ENCODE peak calls at places on chromosomes 1 and 21, in ten cellular contexts. Y is fibroblast of lung, M is mammary epithelial cell, V is cardiac muscle cell, T is breast epithelium, Q is heart left ventricle, A is dorsolateral prefrontal cortex, B is left ventricle myocardium inferior, O is AG04450, Z is endothelial cell of umbilical vein. X is an unnamed sample.

GRCh38 chr1:89538361-89538760 is 13.7 kb downstream of the LRRC8B start:
- DNase-seq in B (no peak), Q (no peak), V (no peak), M (no peak), O (no peak), Y (no peak), T (no peak), Z (peak; percentile 65), A (no peak), X (no peak)

GRCh38 chr21:33127154-33127893 is 57.4 kb downstream of the OLIG1 start:
- DNase-seq in Z (peak; percentile 70), Y (peak; percentile 75), M (peak; percentile 44), Q (peak; percentile 53), T (peak; percentile 23), V (peak; percentile 81), O (peak; percentile 30), A (peak; percentile 66), B (peak; percentile 46), X (peak; percentile 47)

GRCh38 chr1:198443374-198444233 is 96.9 kb downstream of the ATP6V1G3 start:
- DNase-seq in M (peak; percentile 99), A (no peak), T (no peak), O (peak; percentile 83), Y (peak; percentile 93), V (no peak), B (no peak), Q (no peak), Z (peak; percentile 92), X (peak; percentile 91)

GRCh38 chr1:117646956-117647355 is 41.1 kb downstream of the TENT5C start:
- DNase-seq in T (no peak), Z (no peak), A (no peak), M (no peak), O (no peak), B (no peak), Y (no peak), Q (no peak), V (no peak), X (no peak)

GRCh38 chr1:31705080-31705866 is 1.5 kb upstream of the COL16A1 start:
- DNase-seq in Q (peak; percentile 56), Z (no peak), B (peak; percentile 54), A (peak; percentile 68), T (peak; percentile 32), M (peak; percentile 63), O (no peak), Y (peak; percentile 74), V (peak; percentile 51), X (peak; percentile 43)

GRCh38 chr1:96999191-96999590 is 277.6 kb downstream of the PTBP2 start:
- DNase-seq in Q (no peak), T (no peak), V (no peak), B (no peak), A (no peak), Y (no peak), O (no peak), M (no peak), Z (no peak), X (no peak)

GRCh38 chr1:201015551-201016091 is 7.9 kb downstream of the KIF21B start:
- DNase-seq in A (no peak), T (no peak), O (no peak), Q (no peak), B (no peak), M (no peak), Y (no peak), V (no peak), Z (peak; percentile 43), X (no peak)

GRCh38 chr1:88216441-88216840 is 467.6 kb upstream of the PKN2 start:
- DNase-seq in A (no peak), O (no peak), Z (no peak), V (no peak), T (no peak), M (no peak), Q (no peak), B (no peak), Y (no peak), X (no peak)

GRCh38 chr1:78333426-78334012 is 157.3 kb upstream of the PTGFR start:
- DNase-seq in O (peak; percentile 18), Q (no peak), V (peak; percentile 38), M (peak; percentile 11), A (no peak), T (no peak), Z (peak; percentile 25), B (no peak), Y (peak; percentile 62), X (peak; percentile 50)

GRCh38 chr1:112618114-112618720 is 724 bp downstream of the ST7L start:
- DNase-seq in M (peak; percentile 35), O (no peak), Q (no peak), Z (peak; percentile 64), Y (peak; percentile 32), B (no peak), V (no peak), A (no peak), T (no peak), X (peak; percentile 34)

GRCh38 chr1:20301463-20302092 is 10.9 kb downstream of the VWA5B1 start:
- DNase-seq in O (no peak), B (no peak), Y (no peak), Q (no peak), T (no peak), A (no peak), Z (no peak), V (no peak), M (no peak), X (no peak)

GRCh38 chr1:208253177-208253576 is 9.0 kb upstream of the PLXNA2 start:
- DNase-seq in T (no peak), Y (no peak), A (no peak), Z (no peak), B (no peak), O (no peak), M (no peak), Q (no peak), V (no peak), X (no peak)
- TF ChIP-seq CTCF in T (no peak), Y (no peak), A (no peak), Z (no peak), B (no peak), O (no peak), M (no peak), Q (no peak), V (no peak), X (no peak)

DNA sequence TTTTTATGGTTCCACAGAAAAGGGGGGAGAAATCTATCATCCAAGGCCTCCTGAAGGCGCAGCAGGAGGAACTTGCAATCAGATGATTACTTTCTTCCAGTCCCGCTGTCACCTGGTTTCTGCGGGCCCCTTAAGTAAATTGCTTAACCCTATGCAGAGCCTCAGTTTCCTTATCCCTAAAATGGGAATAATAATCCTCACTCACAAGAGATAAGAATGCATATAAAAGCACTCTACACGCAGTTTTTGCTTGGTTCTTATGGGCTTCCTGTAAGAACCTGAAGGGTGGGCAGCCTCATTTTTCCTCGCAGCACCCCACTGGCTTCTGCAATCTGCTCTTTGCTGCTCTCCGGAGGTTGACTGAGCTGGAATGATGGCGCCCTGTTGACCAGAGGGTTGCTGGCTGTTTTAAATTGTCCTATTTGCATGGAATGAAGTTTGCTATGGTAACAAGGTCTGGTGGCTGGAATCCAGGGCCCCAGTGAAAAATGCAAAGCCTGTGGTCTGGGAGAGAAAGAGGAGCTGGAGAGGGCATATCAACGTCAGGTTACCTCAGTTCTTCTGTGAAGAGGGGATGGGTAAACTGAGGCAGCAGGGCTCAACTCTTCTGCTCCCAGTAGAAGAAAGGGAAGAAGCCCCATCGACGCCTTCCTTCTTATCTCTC is 1.0 kb upstream of the KAZN start:
- DNase-seq in Q (no peak), A (no peak), M (no peak), Y (no peak), Z (no peak), B (no peak), T (no peak), V (peak; percentile 49), O (no peak), X (no peak)
- H3K27ac ChIP-seq in Q (no peak overlapping the region), A (no peak overlapping the region), M (no peak overlapping the region), Y (no peak overlapping the region), Z (no peak overlapping the region), B (no peak overlapping the region), T (no peak overlapping the region), V (no peak overlapping the region), O (no peak overlapping the region), X (no peak overlapping the region)

GRCh38 chr1:54377040-54377691 is 29.0 kb downstream of the SSBP3 start:
- DNase-seq in O (no peak), B (no peak), T (no peak), Z (no peak), Q (peak; percentile 61), Y (no peak), M (no peak), V (peak; percentile 44), A (no peak), X (no peak)

GRCh38 chr1:54374766-54375165 is 31.4 kb downstream of the SSBP3 start:
- DNase-seq in Z (no peak), Y (no peak), O (no peak), V (no peak), A (no peak), M (no peak), T (no peak), B (no peak), Q (no peak), X (no peak)

GRCh38 chr1:54376085-54377039 is 29.8 kb downstream of the SSBP3 start:
- DNase-seq in A (no peak), M (no peak), Q (no peak), B (no peak), V (no peak), O (no peak), T (no peak), Y (no peak), Z (no peak), X (no peak)

GRCh38 chr1:54372978-54373377 is 33.2 kb downstream of the SSBP3 start:
- DNase-seq in V (no peak), O (no peak), Z (no peak), M (no peak), T (no peak), A (no peak), B (no peak), Q (no peak), Y (no peak), X (no peak)

DNA sequence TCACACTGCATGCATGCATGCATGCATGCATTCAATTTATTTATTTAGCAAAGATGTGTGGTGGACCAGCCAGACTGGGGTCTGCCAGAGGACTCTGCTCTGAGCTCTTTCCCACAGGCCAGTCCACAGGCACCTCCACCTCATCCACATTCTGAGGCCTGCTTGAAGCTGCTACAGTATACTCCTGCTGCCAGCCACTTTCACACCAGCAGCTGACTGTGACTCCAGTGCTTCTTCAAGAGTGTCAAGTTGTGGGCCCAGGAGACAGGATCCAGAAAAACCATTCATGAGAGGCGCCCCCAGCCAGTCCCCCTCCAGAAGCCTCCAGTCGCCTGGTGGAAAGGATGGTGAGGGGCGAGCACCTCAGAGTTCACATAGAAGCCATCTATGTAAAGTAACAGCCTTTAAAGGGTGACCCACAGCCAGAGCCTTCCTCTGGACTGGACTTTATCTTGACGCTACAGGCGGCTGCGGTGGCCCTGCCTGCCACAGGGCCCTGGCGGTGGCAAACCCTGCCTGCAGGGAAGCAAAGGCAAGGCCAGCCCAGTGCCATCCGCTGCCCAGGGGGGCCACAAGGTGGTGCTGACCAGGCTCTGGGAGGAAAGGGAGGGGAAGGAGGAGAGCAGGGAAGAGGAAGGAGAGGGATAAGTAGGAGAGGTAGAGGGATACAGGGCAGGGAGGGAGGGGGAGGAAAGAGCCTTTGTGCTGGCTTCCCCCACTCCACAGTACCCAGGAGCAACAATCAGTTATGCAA is 30.7 kb downstream of the SSBP3 start:
- DNase-seq in V (peak; percentile 56), Q (peak; percentile 54), M (no peak), Z (no peak), A (no peak), B (no peak), Y (no peak), O (no peak), T (no peak), X (no peak)
- TF ChIP-seq CTCF in V (no peak), Q (no peak), M (no peak), Z (no peak), A (no peak), B (peak; percentile 47), Y (no peak), O (no peak), T (no peak), X (no peak)

GRCh38 chr1:94783342-94784264 is 36.6 kb upstream of the SLC44A3 start:
- DNase-seq in A (no peak), T (peak; percentile 92), Z (peak; percentile 94), Q (peak; percentile 68), B (peak; percentile 70), M (peak; percentile 76), V (no peak), O (no peak), Y (peak; percentile 96), X (peak; percentile 92)
- H3K27ac ChIP-seq in A (peak overlapping the region; percentile 73), T (peak overlapping the region; percentile 82), Z (peak overlapping the region; percentile 64), Q (peak overlapping the region; percentile 8), B (peak overlapping the region; percentile 53), M (no peak overlapping the region), V (no peak overlapping the region), O (peak overlapping the region; percentile 63), Y (peak overlapping the region; percentile 87), X (peak overlapping the region; percentile 85)